ENCODE peak calls at places on chromosomes 16 and 17, in six cellular contexts. S, L, R, K, W and A are unnamed samples.
A peak's percentile ranks its signal among the peaks of the same experiment; 100 is the strongest.

GRCh38 chr16:80718480-80719220 is 85.7 kb downstream of the CDYL2 start:
- DNase-seq in S (peak; percentile 85), L (no peak), R (no peak), K (no peak), W (peak; percentile 81), A (peak; percentile 55)

GRCh38 chr16:81843243-81843582 is 64.1 kb downstream of the PLCG2 start:
- DNase-seq in S (no peak), L (no peak), R (no peak), K (no peak), W (no peak), A (no peak)

GRCh38 chr16:64122177-64122576 is 999.7 kb downstream of the CDH11 start:
- DNase-seq in S (peak; percentile 50), L (no peak), R (no peak), K (no peak), W (no peak), A (no peak)

GRCh38 chr16:47965439-47965838 is 190.4 kb downstream of the ABCC12 start:
- DNase-seq in S (peak; percentile 69), L (no peak), R (no peak), K (peak; percentile 15), W (no peak), A (peak; percentile 78)

GRCh38 chr17:76968707-76969597 is 100.7 kb downstream of the MGAT5B start:
- DNase-seq in S (peak; percentile 48), L (no peak), R (peak; percentile 18), K (peak; percentile 96), W (peak; percentile 42), A (peak; percentile 1)

GRCh38 chr16:85544668-85545067 is 68.5 kb upstream of the GSE1 start:
- DNase-seq in S (no peak), L (no peak), R (no peak), K (no peak), W (no peak), A (no peak)

GRCh38 chr16:56848056-56848936 is 16.7 kb upstream of the SLC12A3 start:
- DNase-seq in S (peak; percentile 88), L (no peak), R (no peak), K (no peak), W (peak; percentile 49), A (peak; percentile 75)

GRCh38 chr17:55168970-55169687 is 95.6 kb upstream of the HLF start:
- DNase-seq in S (no peak), L (no peak), R (no peak), K (no peak), W (no peak), A (no peak)

GRCh38 chr17:47720754-47721533 is 12.1 kb upstream of the TBX21 start:
- DNase-seq in S (peak; percentile 33), L (no peak), R (no peak), K (no peak), W (no peak), A (peak; percentile 11)

GRCh38 chr17:63697341-63698286 is 2.3 kb downstream of the LIMD2 start:
- DNase-seq in S (no peak), L (no peak), R (peak; percentile 79), K (no peak), W (peak; percentile 65), A (peak; percentile 35)

GRCh38 chr17:38421224-38421841 is 6.9 kb upstream of the ARHGAP23 start:
- DNase-seq in S (peak; percentile 81), L (no peak), R (no peak), K (no peak), W (no peak), A (no peak)

GRCh38 chr16:84254080-84254479 is 14.3 kb upstream of the KCNG4 start:
- DNase-seq in S (no peak), L (no peak), R (no peak), K (no peak), W (no peak), A (no peak)

GRCh38 chr17:14061666-14062560 is 7.4 kb upstream of the COX10 start:
- DNase-seq in S (peak; percentile 93), L (no peak), R (no peak), K (no peak), W (no peak), A (peak; percentile 83)

GRCh38 chr16:50509521-50510341 is 38.5 kb upstream of the NKD1 start:
- DNase-seq in S (no peak), L (no peak), R (no peak), K (peak; percentile 65), W (no peak), A (peak; percentile 18)

GRCh38 chr16:30532285-30533145 is 2.1 kb downstream of the ZNF747 start:
- DNase-seq in S (no peak), L (no peak), R (no peak), K (no peak), W (no peak), A (no peak)

GRCh38 chr17:55312852-55313251 is 48.1 kb downstream of the HLF start:
- DNase-seq in S (no peak), L (no peak), R (no peak), K (no peak), W (no peak), A (no peak)

GRCh38 chr16:86471896-86472295 is 38.4 kb upstream of the FOXF1 start:
- DNase-seq in S (no peak), L (no peak), R (no peak), K (no peak), W (no peak), A (no peak)

GRCh38 chr17:57584050-57584551 is 161.0 kb downstream of the CCDC182 start:
- DNase-seq in S (no peak), L (no peak), R (no peak), K (peak; percentile 10), W (no peak), A (no peak)

GRCh38 chr17:69945698-69946185 is 129.3 kb upstream of the KCNJ16 start:
- DNase-seq in S (peak; percentile 63), L (no peak), R (no peak), K (no peak), W (no peak), A (no peak)

GRCh38 chr16:1361685-1362360 is 10.1 kb downstream of the GNPTG start:
- DNase-seq in S (no peak), L (no peak), R (no peak), K (no peak), W (no peak), A (no peak)

DNA sequence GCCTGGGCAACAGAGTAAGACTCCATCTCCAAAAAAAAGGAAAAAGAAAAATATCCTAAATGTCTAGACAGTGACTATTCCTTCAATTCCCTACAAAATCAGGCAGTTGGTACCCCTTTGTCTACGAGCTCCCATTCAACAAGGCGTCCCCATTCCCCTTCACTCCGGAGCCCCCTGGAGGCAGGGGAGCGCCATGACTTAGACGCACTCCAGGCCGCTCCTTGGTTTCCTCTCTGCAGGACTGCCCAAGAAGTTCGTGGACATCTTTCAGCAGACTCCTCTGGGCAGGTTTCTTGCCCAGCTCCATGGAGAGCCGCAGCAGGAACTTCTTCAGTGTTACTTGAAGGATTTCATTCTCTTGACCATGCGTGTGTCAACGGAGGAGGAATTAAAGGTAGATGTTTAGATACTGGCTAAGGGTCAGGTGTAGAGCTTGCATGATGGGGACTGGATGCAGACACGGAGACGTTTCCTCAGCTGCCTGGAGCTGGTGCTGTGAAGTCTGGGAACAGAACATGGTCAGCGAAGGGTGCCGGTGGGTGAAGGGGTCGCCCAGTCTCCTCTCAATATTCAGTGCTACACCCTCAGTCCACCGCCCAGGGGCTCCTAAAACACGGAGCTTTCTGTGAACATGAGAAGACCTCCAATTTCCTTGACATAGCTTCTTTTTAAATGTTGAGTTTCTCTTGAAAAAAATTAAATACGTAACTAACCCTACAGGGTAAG is 53.3 kb upstream of the ENDOV start:
- DNase-seq in S (no peak), L (no peak), R (no peak), K (no peak), W (no peak), A (no peak)
- TF ChIP-seq CTCF in S (peak; percentile 25), L (peak; percentile 19), R (peak; percentile 18), K (peak; percentile 73), W (no peak), A (peak; percentile 28)

DNA sequence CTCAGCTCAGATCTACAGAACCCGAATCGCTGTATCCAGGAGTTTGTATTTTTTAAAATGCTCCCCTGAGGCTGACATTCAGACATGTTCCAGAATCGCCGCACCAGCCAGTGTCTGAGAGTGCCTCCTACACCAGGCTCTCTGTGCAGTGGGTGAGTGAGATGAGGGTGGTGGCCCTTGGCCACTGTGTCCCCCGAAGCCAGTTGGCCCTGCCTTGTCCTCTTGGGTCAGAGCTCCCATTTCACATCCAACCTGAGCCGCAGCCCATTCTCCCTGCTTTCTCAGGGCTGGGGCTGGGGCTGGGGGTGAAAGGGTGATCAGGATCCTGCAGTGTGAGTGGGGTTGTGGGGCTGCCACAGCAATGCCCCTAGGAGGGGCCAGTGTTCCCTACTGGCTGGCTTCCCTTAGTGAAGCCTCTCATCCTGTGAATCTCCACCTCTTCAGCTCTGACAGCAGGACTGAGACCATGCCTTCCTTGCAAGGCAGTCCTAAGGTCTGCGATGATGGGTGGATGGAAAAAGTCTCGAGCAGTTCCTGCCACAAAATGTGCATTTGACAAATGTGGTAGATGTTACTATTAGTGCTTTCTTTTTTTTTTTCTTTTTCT is 12.9 kb upstream of the MYCBPAP start:
- DNase-seq in S (no peak), L (no peak), R (no peak), K (no peak), W (no peak), A (no peak)
- H3K27me3 ChIP-seq in S (no peaks in the 10 kb centered on the region), L (no peaks in the 10 kb centered on the region), R (no peaks in the 10 kb centered on the region), K (no peaks in the 10 kb centered on the region), W (no peaks in the 10 kb centered on the region), A (no peaks in the 10 kb centered on the region)

DNA sequence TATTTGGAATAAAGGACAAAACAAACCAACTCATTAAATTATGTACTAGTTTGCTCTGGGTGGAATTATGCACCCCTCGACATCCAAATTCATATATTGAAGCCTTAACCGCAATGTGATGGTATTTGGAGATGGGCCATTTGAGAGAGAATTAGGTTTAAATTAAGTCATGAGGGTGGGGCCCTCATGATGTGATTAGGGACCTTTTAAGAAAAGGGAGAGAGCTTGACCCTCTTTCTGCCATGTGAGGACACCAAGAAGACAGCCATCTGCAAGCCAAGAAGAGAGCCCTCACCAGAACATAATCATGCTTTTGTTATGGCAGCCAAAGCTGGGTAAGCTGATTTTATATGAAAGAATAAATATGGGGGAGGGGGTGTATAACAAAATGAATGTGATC is 2.0 kb downstream of the C16orf87 start:
- DNase-seq in S (no peak), L (no peak), R (no peak), K (no peak), W (no peak), A (no peak)
- H3K4me3 ChIP-seq in S (peak overlapping the region; percentile 96), L (no peak overlapping the region), R (no peak overlapping the region), K (no peak overlapping the region), W (no peak overlapping the region), A (no peak overlapping the region)

GRCh38 chr17:80706454-80706853 is 161.8 kb downstream of the RPTOR start:
- DNase-seq in S (no peak), L (no peak), R (no peak), K (no peak), W (no peak), A (no peak)

GRCh38 chr17:80704381-80704819 is 159.8 kb downstream of the RPTOR start:
- DNase-seq in S (peak; percentile 36), L (no peak), R (no peak), K (no peak), W (no peak), A (peak; percentile 11)

GRCh38 chr17:80705988-80706387 is 161.3 kb downstream of the RPTOR start:
- DNase-seq in S (no peak), L (no peak), R (no peak), K (no peak), W (no peak), A (peak; percentile 5)

GRCh38 chr17:80703109-80703508 is 158.5 kb downstream of the RPTOR start:
- DNase-seq in S (no peak), L (no peak), R (no peak), K (no peak), W (no peak), A (no peak)

DNA sequence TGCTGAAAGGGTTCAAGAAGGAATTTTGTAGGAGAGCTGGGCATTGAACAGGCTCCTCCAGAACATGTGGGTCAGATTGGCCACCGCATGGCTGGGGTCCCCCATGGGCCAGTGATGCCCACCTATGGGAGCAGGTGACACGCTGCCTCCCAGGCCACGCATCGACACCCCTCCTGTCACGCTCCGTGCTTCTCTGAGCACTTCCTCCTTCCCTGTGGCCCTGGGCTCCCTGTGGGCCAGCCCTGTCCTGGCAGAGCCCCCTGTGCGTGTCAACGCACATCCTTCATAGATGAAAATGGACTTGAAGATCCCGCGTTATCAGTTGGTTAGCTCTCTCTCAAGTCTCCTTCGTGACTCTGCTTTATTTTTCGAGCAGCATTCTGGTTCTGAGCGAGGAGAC is 160.3 kb downstream of the RPTOR start:
- DNase-seq in S (no peak), L (no peak), R (no peak), K (no peak), W (no peak), A (no peak)
- TF ChIP-seq CTCF in S (no peak), L (no peak), R (no peak), K (no peak), W (no peak), A (no peak)